ENCODE peak calls at places on chromosome 21, in seven cellular contexts. R, M, S, O, X, N and W are unnamed samples.

GRCh38 chr21:45226540-45227326 is 61.0 kb downstream of the POFUT2 start:
- DNase-seq in O (no peak), M (peak; percentile 2), R (no peak), X (peak; percentile 19), S (no peak), N (no peak), W (no peak)

GRCh38 chr21:46038871-46039397 is 57.4 kb downstream of the COL6A1 start:
- DNase-seq in R (no peak), O (peak; percentile 85), X (peak; percentile 88), M (peak; percentile 86), N (peak; percentile 87), S (no peak), W (no peak)

GRCh38 chr21:33412832-33413519 is 9.8 kb downstream of the IFNGR2 start:
- DNase-seq in S (no peak), R (no peak), N (no peak), M (no peak), X (peak; percentile 36), O (peak; percentile 30), W (no peak)

GRCh38 chr21:21064353-21064752 is 66.1 kb downstream of the NCAM2 start:
- DNase-seq in X (no peak), R (no peak), S (no peak), M (no peak), N (no peak), O (no peak), W (no peak)

GRCh38 chr21:28737671-28738279 is 254.9 kb downstream of the LTN1 start:
- DNase-seq in M (peak; percentile 46), N (peak; percentile 35), X (peak; percentile 14), R (no peak), O (no peak), S (peak; percentile 49), W (no peak)

GRCh38 chr21:35635261-35635660 is 425.1 kb downstream of the SETD4 start:
- DNase-seq in N (peak; percentile 77), X (peak; percentile 43), S (no peak), O (no peak), R (no peak), M (no peak), W (no peak)

GRCh38 chr21:44946254-44947041 is 6.6 kb downstream of the SLX9 start:
- DNase-seq in O (no peak), X (no peak), M (peak; percentile 51), N (no peak), R (no peak), S (no peak), W (no peak)

GRCh38 chr21:42392731-42393442 is 3.0 kb downstream of the TMPRSS3 start:
- DNase-seq in S (no peak), N (no peak), O (no peak), R (no peak), M (peak; percentile 78), X (no peak), W (no peak)

GRCh38 chr21:34020005-34020847 is 53.2 kb upstream of the MRPS6 start:
- DNase-seq in M (no peak), S (no peak), R (no peak), O (no peak), X (no peak), N (no peak), W (no peak)

GRCh38 chr21:36323032-36323431 is 3.0 kb downstream of the MORC3 start:
- DNase-seq in M (no peak), O (no peak), R (no peak), X (peak; percentile 67), S (no peak), N (no peak), W (no peak)